ENCODE peak calls at places on chromosomes 11 and 22, in ten cellular contexts. Z is pulmonary artery endothelial cell; Y is suprapubic skin; H is amygdala; L is activated CD8-positive, alpha-beta T cell treated with anti-CD3 and anti-CD28 coated beads for 36 hours; X is HT1080; M is cortex of kidney; D is stimulated activated CD4-positive, alpha-beta T cell treated with anti-CD3 and anti-CD28 coated beads, Interleukin-15, amount 100 ng/mL, for 24 hours; F is stimulated activated CD8-positive, alpha-beta memory T cell treated with anti-CD3 and anti-CD28 coated beads, Interleukin-7, amount 100 ng/mL, for 24 hours; C is heart right ventricle. O is an unnamed sample.

GRCh38 chr11:19244621-19245020 is 3.9 kb upstream of the E2F8 start:
- DNase-seq in C (no peak), F (no peak), L (no peak), X (peak; percentile 60), Z (no peak), H (no peak), Y (no peak), M (no peak), D (no peak), O (no peak)

GRCh38 chr22:38866399-38867123 is 5.5 kb downstream of the CBX6 start:
- DNase-seq in Y (no peak), Z (no peak), F (no peak), H (no peak), D (no peak), L (no peak), M (no peak), X (no peak), C (no peak), O (no peak)

GRCh38 chr11:121328213-121328966 is 35.8 kb downstream of the SC5D start:
- DNase-seq in D (peak; percentile 32), M (no peak), X (no peak), Z (no peak), C (no peak), Y (no peak), F (no peak), L (peak; percentile 56), H (no peak), O (no peak)

GRCh38 chr11:1675536-1676253 is 21.3 kb upstream of the KRTAP5-6 start:
- DNase-seq in D (no peak), H (no peak), C (no peak), M (no peak), Z (no peak), L (no peak), X (no peak), Y (no peak), F (no peak), O (no peak)

GRCh38 chr11:76918941-76919386 is 58.2 kb downstream of the ACER3 start:
- DNase-seq in F (no peak), D (peak; percentile 7), Y (no peak), X (peak; percentile 34), Z (peak; percentile 20), H (no peak), C (peak; percentile 15), L (peak; percentile 8), M (no peak), O (peak; percentile 63)

GRCh38 chr11:45086526-45086925 is 59.9 kb upstream of the PRDM11 start:
- DNase-seq in Z (no peak), C (no peak), Y (no peak), H (no peak), L (no peak), M (no peak), X (no peak), D (no peak), F (no peak), O (no peak)

GRCh38 chr11:56841210-56841810 is 92.8 kb upstream of the OR9G4 start:
- DNase-seq in F (no peak), L (peak; percentile 54), Z (peak; percentile 22), C (peak; percentile 40), M (no peak), D (peak; percentile 33), H (no peak), X (peak; percentile 54), Y (no peak), O (peak; percentile 74)

GRCh38 chr22:40932396-40932795 is 18.8 kb upstream of the RBX1 start:
- DNase-seq in Z (no peak), D (no peak), C (no peak), F (no peak), L (no peak), H (no peak), M (no peak), Y (no peak), X (no peak), O (no peak)

GRCh38 chr11:26987726-26988125 is 6.2 kb upstream of the FIBIN start:
- DNase-seq in X (no peak), D (no peak), Z (no peak), L (no peak), Y (no peak), C (no peak), M (no peak), H (no peak), F (no peak), O (no peak)

GRCh38 chr11:66848671-66849500 is 5.6 kb downstream of the RCE1 start:
- DNase-seq in F (no peak), M (no peak), Z (no peak), C (no peak), H (no peak), Y (peak; percentile 69), D (peak; percentile 2), L (no peak), X (no peak), O (no peak)

GRCh38 chr11:77198440-77198849 is 70.4 kb downstream of the MYO7A start:
- DNase-seq in X (peak; percentile 18), D (peak; percentile 60), F (no peak), Z (no peak), Y (peak; percentile 59), C (no peak), L (peak; percentile 64), M (no peak), H (no peak), O (no peak)

GRCh38 chr11:66080055-66080817 is 10.2 kb downstream of the PACS1 start:
- DNase-seq in C (peak; percentile 22), H (no peak), F (no peak), D (peak; percentile 78), Z (no peak), M (no peak), X (peak; percentile 68), Y (peak; percentile 85), L (peak; percentile 85), O (no peak)

GRCh38 chr22:47161631-47162030 is 399.2 kb downstream of the TBC1D22A start:
- DNase-seq in L (no peak), X (no peak), Y (peak; percentile 58), H (no peak), F (no peak), C (no peak), Z (no peak), M (no peak), D (no peak), O (peak; percentile 5)

GRCh38 chr22:50151571-50152537 is 18.7 kb upstream of the PANX2 start:
- DNase-seq in M (no peak), Z (no peak), F (no peak), D (no peak), C (no peak), Y (peak; percentile 71), X (no peak), H (no peak), L (no peak), O (no peak)

GRCh38 chr11:64777449-64778222 is 706 bp downstream of the SF1 start:
- DNase-seq in M (no peak), D (peak; percentile 84), H (peak; percentile 71), F (peak; percentile 54), Z (no peak), C (peak; percentile 80), Y (peak; percentile 90), X (peak; percentile 60), L (peak; percentile 82), O (peak; percentile 89)

GRCh38 chr11:72274435-72274834 is 30.5 kb upstream of the PHOX2A start:
- DNase-seq in X (no peak), Y (no peak), L (no peak), H (no peak), C (no peak), M (no peak), F (no peak), D (no peak), Z (no peak), O (no peak)

GRCh38 chr11:91912322-91912721 is 312.3 kb upstream of the FAT3 start:
- DNase-seq in C (no peak), M (no peak), X (no peak), L (no peak), H (no peak), D (no peak), Y (no peak), Z (no peak), F (no peak), O (no peak)

GRCh38 chr11:12556788-12557384 is 117.3 kb upstream of the TEAD1 start:
- DNase-seq in D (no peak), C (peak; percentile 83), X (peak; percentile 82), H (no peak), Z (peak; percentile 46), M (no peak), F (no peak), Y (no peak), L (no peak), O (no peak)

GRCh38 chr11:9703280-9703679 is 39.4 kb downstream of the SWAP70 start:
- DNase-seq in X (no peak), Z (peak; percentile 66), D (no peak), M (no peak), H (no peak), L (no peak), Y (no peak), C (peak; percentile 39), F (no peak), O (no peak)

GRCh38 chr11:32213223-32213622 is 122.3 kb downstream of the RCN1 start:
- DNase-seq in Z (no peak), Y (no peak), F (no peak), D (peak; percentile 48), C (no peak), H (no peak), M (no peak), L (peak; percentile 24), X (peak; percentile 95), O (no peak)

GRCh38 chr11:76788661-76789442 is 5.7 kb downstream of the TSKU start:
- DNase-seq in D (no peak), H (no peak), F (no peak), C (no peak), Y (peak; percentile 87), Z (no peak), X (no peak), M (no peak), L (no peak), O (no peak)

GRCh38 chr11:116601734-116602636 is 170.8 kb downstream of the BUD13 start:
- DNase-seq in Y (peak; percentile 64), D (no peak), L (no peak), F (no peak), C (no peak), Z (peak; percentile 32), M (no peak), H (no peak), X (peak; percentile 86), O (peak; percentile 42)

GRCh38 chr11:113685650-113686349 is 20.3 kb downstream of the TMPRSS5 start:
- DNase-seq in D (no peak), F (no peak), Y (no peak), M (no peak), C (no peak), H (no peak), L (no peak), X (no peak), Z (no peak), O (no peak)

GRCh38 chr22:39592104-39593060 is 21.8 kb downstream of the CACNA1I start:
- DNase-seq in X (peak; percentile 78), D (no peak), H (no peak), Z (peak; percentile 32), Y (no peak), L (no peak), M (no peak), F (no peak), C (no peak), O (no peak)

GRCh38 chr11:9568854-9569587 is 4.4 kb upstream of the WEE1 start:
- DNase-seq in M (no peak), L (no peak), D (no peak), Y (no peak), F (no peak), Z (no peak), H (no peak), X (peak; percentile 67), C (peak; percentile 61), O (peak; percentile 51)

GRCh38 chr11:12470236-12470635 is 92.9 kb downstream of the PARVA start:
- DNase-seq in Z (no peak), X (no peak), M (no peak), H (no peak), F (no peak), Y (no peak), C (no peak), L (no peak), D (no peak), O (no peak)

GRCh38 chr11:33988586-33989370 is 62.8 kb upstream of the CAPRIN1 start:
- DNase-seq in H (no peak), L (no peak), Y (no peak), Z (no peak), D (no peak), C (no peak), F (no peak), X (no peak), M (no peak), O (no peak)

GRCh38 chr22:22710719-22711531 is 66.5 kb downstream of the GGTLC2 start:
- DNase-seq in M (no peak), H (no peak), C (peak; percentile 38), F (peak; percentile 73), Z (no peak), L (peak; percentile 85), Y (no peak), D (peak; percentile 81), X (no peak), O (peak; percentile 44)

O was measured in NCI-H1417.